ENCODE peak calls at places on chromosome 1, in four cellular contexts. One of them, this sample, is unnamed.
A peak's percentile ranks its signal among the peaks of the same experiment; 100 is the strongest.

GRCh38 chr1:7401814-7402547 is 369.1 kb upstream of the VAMP3 start:
- DNase-seq in HFFc6: peak; percentile 99
- DNase-seq in H1: no peak
- DNase-seq in fibroblast of pulmonary artery: peak; percentile 89
- DNase-seq in this sample: peak; percentile 87

GRCh38 chr1:58929667-58930325 is 145.9 kb upstream of the JUN start:
- DNase-seq in HFFc6: no peak
- DNase-seq in H1: no peak
- DNase-seq in fibroblast of pulmonary artery: no peak
- DNase-seq in this sample: no peak

GRCh38 chr1:96559707-96560588 is 161.6 kb upstream of the PTBP2 start:
- DNase-seq in HFFc6: peak; percentile 94
- DNase-seq in H1: no peak
- DNase-seq in fibroblast of pulmonary artery: peak; percentile 98
- DNase-seq in this sample: peak; percentile 93

GRCh38 chr1:163205513-163205912 is 2.8 kb upstream of the RGS5 start:
- DNase-seq in HFFc6: no peak
- DNase-seq in H1: no peak
- DNase-seq in fibroblast of pulmonary artery: peak; percentile 18
- DNase-seq in this sample: no peak

GRCh38 chr1:233520510-233521191 is 93.3 kb upstream of the KCNK1 start:
- DNase-seq in HFFc6: no peak
- DNase-seq in H1: no peak
- DNase-seq in fibroblast of pulmonary artery: no peak
- DNase-seq in this sample: no peak

GRCh38 chr1:32275424-32275823 is 16.5 kb upstream of the HDAC1 start:
- DNase-seq in HFFc6: no peak
- DNase-seq in H1: no peak
- DNase-seq in fibroblast of pulmonary artery: peak; percentile 14
- DNase-seq in this sample: no peak

GRCh38 chr1:59028052-59028451 is 244.2 kb upstream of the JUN start:
- DNase-seq in HFFc6: no peak
- DNase-seq in H1: no peak
- DNase-seq in fibroblast of pulmonary artery: no peak
- DNase-seq in this sample: no peak

GRCh38 chr1:179141592-179142244 is 59.8 kb downstream of the TOR3A start:
- DNase-seq in HFFc6: peak; percentile 73
- DNase-seq in H1: no peak
- DNase-seq in fibroblast of pulmonary artery: peak; percentile 83
- DNase-seq in this sample: no peak

GRCh38 chr1:111989531-111990025 is at the start of gene KCND3:
- DNase-seq in HFFc6: no peak
- DNase-seq in H1: no peak
- DNase-seq in fibroblast of pulmonary artery: peak; percentile 21
- DNase-seq in this sample: no peak

GRCh38 chr1:30895382-30895941 is 13.1 kb downstream of the SDC3 start:
- DNase-seq in HFFc6: no peak
- DNase-seq in H1: no peak
- DNase-seq in fibroblast of pulmonary artery: no peak
- DNase-seq in this sample: no peak

DNA sequence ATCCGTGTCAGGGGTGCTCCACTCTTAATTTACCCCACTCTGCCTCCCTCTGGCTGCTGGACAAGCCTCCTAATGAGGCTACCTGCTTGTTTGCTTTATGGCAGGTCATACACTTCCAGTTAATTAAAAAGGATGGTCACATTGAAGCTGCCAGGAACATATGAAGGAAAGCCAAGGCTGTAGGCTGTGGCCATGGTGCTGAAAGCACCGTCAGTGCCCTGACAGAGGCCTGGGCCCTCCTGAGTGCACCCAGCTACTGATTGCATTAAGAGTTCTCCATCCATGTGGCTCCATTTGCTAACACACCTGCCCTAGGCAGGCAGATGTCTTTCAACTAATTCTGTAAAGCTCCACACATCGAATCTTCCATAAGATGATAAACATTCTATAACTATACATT is 225.0 kb downstream of the SIPA1L2 start:
- DNase-seq in HFFc6: no peak
- DNase-seq in H1: no peak
- DNase-seq in fibroblast of pulmonary artery: no peak
- DNase-seq in this sample: no peak
- TF ChIP-seq CTCF in HFFc6: no peak
- TF ChIP-seq CTCF in H1: no peak
- TF ChIP-seq CTCF in fibroblast of pulmonary artery: no peak
- TF ChIP-seq CTCF in this sample: no peak

DNA sequence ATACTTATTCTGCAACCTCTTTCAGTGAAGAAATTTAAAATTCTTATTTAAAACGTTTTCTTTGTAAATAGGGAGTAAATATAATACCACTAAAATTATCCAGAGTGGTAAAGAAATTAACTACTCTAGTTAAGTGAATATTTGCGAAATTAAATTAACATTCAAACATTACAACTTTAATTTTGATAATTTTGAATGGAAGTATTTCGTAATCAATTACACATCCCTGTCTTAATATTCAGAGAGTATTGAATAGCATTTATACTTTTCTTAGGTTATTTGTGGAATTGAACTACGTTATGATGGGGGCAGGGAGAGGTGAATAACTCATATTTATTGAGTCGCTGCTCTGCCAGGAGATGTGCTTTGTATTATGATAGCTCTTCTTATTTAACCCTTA is 96.3 kb upstream of the KIF26B start:
- DNase-seq in HFFc6: no peak
- DNase-seq in H1: no peak
- DNase-seq in fibroblast of pulmonary artery: no peak
- DNase-seq in this sample: no peak
- TF ChIP-seq CTCF in HFFc6: no peak
- TF ChIP-seq CTCF in H1: no peak
- TF ChIP-seq CTCF in fibroblast of pulmonary artery: no peak
- TF ChIP-seq CTCF in this sample: no peak

DNA sequence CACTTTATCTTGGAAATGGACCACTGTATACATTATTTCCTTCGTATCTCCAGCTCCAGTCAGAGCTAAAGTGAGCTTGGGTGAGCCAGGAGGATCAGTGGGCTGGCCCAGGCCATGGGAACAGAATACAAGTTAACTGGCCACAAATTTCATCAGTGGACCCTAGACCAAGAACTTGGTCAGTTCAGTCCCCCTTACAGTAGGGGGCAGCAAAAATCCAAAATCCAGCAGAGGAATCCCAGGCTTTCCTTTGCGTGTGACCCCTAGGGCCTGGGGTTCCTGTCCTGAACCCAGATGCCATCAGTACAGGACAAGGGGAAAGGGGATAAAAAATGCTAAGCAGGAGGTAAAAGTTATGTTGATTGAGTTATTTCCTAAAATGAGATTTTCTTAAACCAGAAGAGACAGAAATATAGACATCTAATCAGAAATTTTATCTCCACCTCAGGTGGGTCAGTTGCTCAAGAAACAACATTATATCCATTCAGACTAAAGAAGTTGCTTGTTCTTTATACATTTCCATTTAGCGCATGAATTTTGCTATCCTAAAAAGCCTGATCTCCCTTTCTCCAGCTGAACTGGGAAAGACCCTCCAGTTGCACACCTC is 24.1 kb upstream of the LCE5A start:
- DNase-seq in HFFc6: no peak
- DNase-seq in H1: no peak
- DNase-seq in fibroblast of pulmonary artery: no peak
- DNase-seq in this sample: no peak
- TF ChIP-seq CTCF in HFFc6: peak; percentile 72
- TF ChIP-seq CTCF in H1: no peak
- TF ChIP-seq CTCF in fibroblast of pulmonary artery: peak; percentile 37
- TF ChIP-seq CTCF in this sample: peak; percentile 37

DNA sequence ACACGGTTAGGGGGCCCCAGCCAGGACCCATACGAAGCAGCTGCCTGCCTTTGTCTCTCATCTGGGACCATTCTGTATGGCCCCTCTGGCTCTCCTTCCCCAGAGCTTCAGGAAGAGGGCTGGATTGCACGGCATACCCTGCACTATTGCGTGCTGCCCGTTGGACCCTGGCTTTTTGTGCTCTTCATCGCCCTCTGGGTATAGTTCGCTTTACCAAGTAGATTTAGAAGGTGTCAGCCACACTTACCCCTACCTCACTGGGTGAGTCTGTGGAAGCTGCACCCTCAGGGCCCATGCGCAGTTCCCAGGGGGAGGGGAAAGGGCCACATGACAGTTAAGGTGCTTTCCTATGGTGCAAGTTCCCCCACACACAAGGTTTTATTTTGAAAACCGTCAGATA is 7.2 kb downstream of the NAV1 start:
- DNase-seq in HFFc6: no peak
- DNase-seq in H1: no peak
- DNase-seq in fibroblast of pulmonary artery: no peak
- DNase-seq in this sample: no peak
- TF ChIP-seq CTCF in HFFc6: no peak
- TF ChIP-seq CTCF in H1: peak; percentile 37
- TF ChIP-seq CTCF in fibroblast of pulmonary artery: peak; percentile 7
- TF ChIP-seq CTCF in this sample: no peak

GRCh38 chr1:13465515-13465914 is 48.3 kb downstream of the LRRC38 start:
- DNase-seq in HFFc6: no peak
- DNase-seq in H1: no peak
- DNase-seq in fibroblast of pulmonary artery: no peak
- DNase-seq in this sample: no peak

GRCh38 chr1:13469343-13469742 is 44.5 kb downstream of the LRRC38 start:
- DNase-seq in HFFc6: no peak
- DNase-seq in H1: no peak
- DNase-seq in fibroblast of pulmonary artery: peak; percentile 13
- DNase-seq in this sample: no peak
- TF ChIP-seq CTCF in HFFc6: no peak
- TF ChIP-seq CTCF in H1: peak; percentile 29
- TF ChIP-seq CTCF in fibroblast of pulmonary artery: peak; percentile 19
- TF ChIP-seq CTCF in this sample: no peak

DNA sequence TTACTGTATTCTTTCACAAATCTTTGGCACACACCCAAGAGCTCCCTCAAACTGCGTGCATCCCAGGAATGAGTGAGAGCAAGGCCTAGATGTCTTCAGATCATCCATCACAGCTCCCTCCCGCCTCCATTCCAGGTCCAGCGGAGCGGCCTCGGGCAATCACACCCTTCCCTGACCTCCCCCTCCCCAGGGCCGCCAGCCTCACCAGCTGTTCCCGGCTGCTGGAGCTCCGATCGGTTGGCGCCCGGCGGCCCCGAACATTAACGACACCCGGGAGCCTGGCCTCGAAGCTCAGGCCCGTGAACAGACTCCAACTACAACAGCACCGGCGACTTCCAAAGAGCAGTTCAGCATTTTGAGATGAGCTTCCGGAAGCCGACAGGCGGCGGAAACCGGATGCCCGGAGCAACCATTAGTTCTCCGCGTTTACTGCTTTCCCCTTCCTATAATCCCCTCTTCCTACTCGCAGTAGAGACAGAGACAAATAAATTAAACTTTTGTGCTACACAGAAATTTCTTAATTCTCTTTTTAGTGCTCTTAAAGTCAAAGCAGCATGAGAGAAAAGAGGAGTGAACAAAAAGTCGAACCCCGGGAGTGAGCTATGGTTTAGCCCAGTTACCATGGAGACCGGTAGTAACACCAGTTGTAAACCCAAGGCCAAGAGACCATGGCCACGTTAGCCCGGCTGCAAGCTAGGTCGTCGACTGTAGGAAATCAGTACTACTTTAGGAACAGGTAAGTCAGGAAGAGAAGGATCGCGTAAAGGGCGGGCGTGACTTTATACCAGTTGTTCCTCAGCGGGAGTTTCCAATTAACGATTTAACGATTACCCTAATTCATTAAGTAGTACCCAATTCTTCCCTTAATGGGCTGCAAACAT is at the start of the genes GPATCH2 and SPATA17:
- DNase-seq in HFFc6: peak; percentile 88
- DNase-seq in H1: peak; percentile 44
- DNase-seq in fibroblast of pulmonary artery: peak; percentile 93
- DNase-seq in this sample: peak; percentile 80
- TF ChIP-seq CTCF in HFFc6: peak; percentile 59
- TF ChIP-seq CTCF in H1: no peak
- TF ChIP-seq CTCF in fibroblast of pulmonary artery: no peak
- TF ChIP-seq CTCF in this sample: peak; percentile 27

GRCh38 chr1:209490013-209490412 is 93.5 kb upstream of the CAMK1G start:
- DNase-seq in HFFc6: peak; percentile 44
- DNase-seq in H1: no peak
- DNase-seq in fibroblast of pulmonary artery: peak; percentile 28
- DNase-seq in this sample: no peak
- TF ChIP-seq CTCF in HFFc6: peak; percentile 82
- TF ChIP-seq CTCF in H1: peak; percentile 25
- TF ChIP-seq CTCF in fibroblast of pulmonary artery: peak; percentile 42
- TF ChIP-seq CTCF in this sample: peak; percentile 21

GRCh38 chr1:155051777-155052398 is 772 bp downstream of the ADAM15 start:
- DNase-seq in HFFc6: peak; percentile 11
- DNase-seq in H1: no peak
- DNase-seq in fibroblast of pulmonary artery: peak; percentile 29
- DNase-seq in this sample: no peak
- TF ChIP-seq CTCF in HFFc6: no peak
- TF ChIP-seq CTCF in H1: no peak
- TF ChIP-seq CTCF in fibroblast of pulmonary artery: no peak
- TF ChIP-seq CTCF in this sample: no peak

GRCh38 chr1:207811920-207812720 is 60.3 kb downstream of the CD46 start:
- DNase-seq in HFFc6: peak; percentile 55
- DNase-seq in H1: no peak
- DNase-seq in fibroblast of pulmonary artery: no peak
- DNase-seq in this sample: no peak
- TF ChIP-seq CTCF in HFFc6: peak; percentile 75
- TF ChIP-seq CTCF in H1: peak; percentile 55
- TF ChIP-seq CTCF in fibroblast of pulmonary artery: peak; percentile 37
- TF ChIP-seq CTCF in this sample: peak; percentile 58

GRCh38 chr1:11678442-11678841 is 2.5 kb downstream of the MAD2L2 start:
- DNase-seq in HFFc6: no peak
- DNase-seq in H1: no peak
- DNase-seq in fibroblast of pulmonary artery: no peak
- DNase-seq in this sample: no peak

GRCh38 chr1:11674488-11674887 is 6.5 kb downstream of the MAD2L2 start:
- DNase-seq in HFFc6: no peak
- DNase-seq in H1: no peak
- DNase-seq in fibroblast of pulmonary artery: no peak
- DNase-seq in this sample: no peak

GRCh38 chr1:11675362-11675761 is 5.6 kb downstream of the MAD2L2 start:
- DNase-seq in HFFc6: no peak
- DNase-seq in H1: no peak
- DNase-seq in fibroblast of pulmonary artery: no peak
- DNase-seq in this sample: no peak

GRCh38 chr1:11673089-11673769 is 7.7 kb downstream of the MAD2L2 start:
- DNase-seq in HFFc6: no peak
- DNase-seq in H1: no peak
- DNase-seq in fibroblast of pulmonary artery: no peak
- DNase-seq in this sample: no peak

GRCh38 chr1:11676386-11677103 is 4.4 kb downstream of the MAD2L2 start:
- DNase-seq in HFFc6: no peak
- DNase-seq in H1: no peak
- DNase-seq in fibroblast of pulmonary artery: no peak
- DNase-seq in this sample: no peak
- TF ChIP-seq CTCF in HFFc6: peak; percentile 20
- TF ChIP-seq CTCF in H1: peak; percentile 26
- TF ChIP-seq CTCF in fibroblast of pulmonary artery: no peak
- TF ChIP-seq CTCF in this sample: no peak

This sample was measured in AG09319.